ENCODE peak calls at places on chromosomes 13 and 19, in four cellular contexts. J is stimulated activated CD4-positive, alpha-beta T cell treated with anti-CD3 and anti-CD28 coated beads, Interleukin-15, amount 100 ng/mL, for 1 hour; Z is sciatic nerve; D is stimulated activated CD8-positive, alpha-beta memory T cell treated with anti-CD3 and anti-CD28 coated beads, Interleukin-15, amount 100 ng/mL, for 48 hours. B is an unnamed sample.
A peak's percentile ranks its signal among the peaks of the same experiment; 100 is the strongest.

GRCh38 chr19:49339364-49340068 is 4.3 kb downstream of the CD37 start:
- DNase-seq in J (no peak), Z (peak; percentile 87), D (no peak), B (peak; percentile 83)

GRCh38 chr19:15249912-15250634 is 17.8 kb upstream of the EPHX3 start:
- DNase-seq in J (no peak), D (no peak), Z (peak; percentile 86), B (no peak)

GRCh38 chr13:108609353-108609752 is 20.1 kb upstream of the MYO16 start:
- DNase-seq in Z (no peak), J (no peak), D (no peak), B (no peak)

GRCh38 chr13:41520016-41520698 is 62.8 kb downstream of the RGCC start:
- DNase-seq in Z (no peak), J (no peak), D (no peak), B (no peak)

GRCh38 chr13:19596960-19597361 is 35.6 kb upstream of the TPTE2 start:
- DNase-seq in J (no peak), D (no peak), Z (no peak), B (no peak)

GRCh38 chr13:46642254-46642653 is 89.3 kb downstream of the LRCH1 start:
- DNase-seq in D (no peak), Z (no peak), J (no peak), B (no peak)

GRCh38 chr13:72437458-72437857 is 290.0 kb downstream of the MZT1 start:
- DNase-seq in Z (no peak), J (no peak), D (no peak), B (peak; percentile 56)

GRCh38 chr19:3135961-3136683 is at the start of gene GNA15:
- DNase-seq in J (no peak), D (peak; percentile 34), Z (no peak), B (no peak)

GRCh38 chr13:99993660-99994455 is 12.3 kb downstream of the ZIC2 start:
- DNase-seq in J (no peak), D (no peak), Z (no peak), B (no peak)

GRCh38 chr13:50200988-50201387 is 185.7 kb downstream of the KCNRG start:
- DNase-seq in J (no peak), Z (no peak), D (no peak), B (no peak)

GRCh38 chr13:72050251-72050650 is 183.2 kb upstream of the DACH1 start:
- DNase-seq in D (no peak), J (no peak), Z (no peak), B (no peak)

GRCh38 chr13:81116461-81117282 is 775.7 kb upstream of the SPRY2 start:
- DNase-seq in Z (no peak), J (no peak), D (no peak), B (no peak)

GRCh38 chr19:7516281-7516862 is 469 bp downstream of the ZNF358 start:
- DNase-seq in J (no peak), Z (no peak), D (no peak), B (no peak)

GRCh38 chr13:112892759-112893569 is 76.0 kb upstream of the MCF2L start:
- DNase-seq in J (no peak), Z (no peak), D (no peak), B (no peak)

GRCh38 chr13:84607614-84608013 is 725.3 kb upstream of the SLITRK1 start:
- DNase-seq in J (no peak), Z (no peak), D (no peak), B (peak; percentile 20)

GRCh38 chr13:48749144-48749543 is 95.4 kb downstream of the CYSLTR2 start:
- DNase-seq in J (no peak), Z (no peak), D (no peak), B (no peak)

GRCh38 chr13:26605845-26606244 is 48.4 kb downstream of the WASF3 start:
- DNase-seq in J (no peak), Z (no peak), D (no peak), B (no peak)

GRCh38 chr19:42124386-42124901 is 7.8 kb downstream of the POU2F2 start:
- DNase-seq in Z (no peak), D (no peak), J (no peak), B (no peak)

GRCh38 chr13:33761744-33762143 is 56.2 kb upstream of the RFC3 start:
- DNase-seq in D (no peak), Z (no peak), J (no peak), B (no peak)

GRCh38 chr19:47157455-47158321 is 27.1 kb downstream of the SAE1 start:
- DNase-seq in D (no peak), Z (no peak), J (no peak), B (no peak)

GRCh38 chr13:114154476-114154875 is 22.1 kb upstream of the RASA3 start:
- DNase-seq in Z (no peak), D (no peak), J (no peak), B (no peak)

GRCh38 chr19:1283207-1283916 is 2.3 kb upstream of the EFNA2 start:
- DNase-seq in D (no peak), J (no peak), Z (no peak), B (no peak)

GRCh38 chr19:5823579-5824281 is 15.8 kb downstream of the FUT6 start:
- DNase-seq in J (no peak), D (no peak), Z (no peak), B (no peak)

GRCh38 chr13:94268661-94269060 is 210.8 kb downstream of the DCT start:
- DNase-seq in Z (no peak), J (no peak), D (no peak), B (no peak)

GRCh38 chr13:102654786-102655185 is 40.1 kb downstream of the METTL21C start:
- DNase-seq in Z (no peak), J (no peak), D (no peak), B (no peak)

GRCh38 chr13:73464758-73465628 is 406.2 kb downstream of the KLF5 start:
- DNase-seq in D (no peak), Z (no peak), J (no peak), B (no peak)

GRCh38 chr13:76820759-76821158 is 65.4 kb downstream of the KCTD12 start:
- DNase-seq in D (no peak), J (no peak), Z (peak; percentile 84), B (no peak)

GRCh38 chr13:43030548-43030947 is 7.2 kb downstream of the DNAJC15 start:
- DNase-seq in Z (no peak), J (no peak), D (no peak), B (no peak)

GRCh38 chr19:41413947-41414346 is 13.2 kb downstream of the B3GNT8 start:
- DNase-seq in J (no peak), Z (no peak), D (no peak), B (no peak)

GRCh38 chr19:8334458-8335342 is 8.4 kb downstream of the KANK3 start:
- DNase-seq in J (no peak), Z (no peak), D (peak; percentile 45), B (no peak)

GRCh38 chr19:36258028-36258875 is 43.3 kb downstream of the ZNF146 start:
- DNase-seq in Z (no peak), J (no peak), D (no peak), B (no peak)

GRCh38 chr19:14505488-14506239 is 9.7 kb upstream of the GIPC1 start:
- DNase-seq in D (peak; percentile 59), J (no peak), Z (no peak), B (peak; percentile 98)

GRCh38 chr13:38045278-38046048 is 175.9 kb upstream of the TRPC4 start:
- DNase-seq in Z (no peak), J (no peak), D (no peak), B (peak; percentile 11)

GRCh38 chr19:2732157-2732725 is 7.6 kb downstream of the SLC39A3 start:
- DNase-seq in Z (no peak), D (no peak), J (no peak), B (no peak)

GRCh38 chr19:44869728-44870470 is 21.2 kb upstream of the TOMM40 start:
- DNase-seq in J (no peak), Z (peak; percentile 84), D (no peak), B (no peak)

GRCh38 chr19:7725791-7726190 is 6.1 kb downstream of the CLEC4G start:
- DNase-seq in Z (no peak), D (no peak), J (no peak), B (no peak)

GRCh38 chr19:49472936-49473335 is 1.1 kb upstream of the FLT3LG start:
- DNase-seq in Z (no peak), D (no peak), J (no peak), B (no peak)

GRCh38 chr13:42553098-42554046 is 20.6 kb upstream of the TNFSF11 start:
- DNase-seq in J (no peak), D (no peak), Z (no peak), B (no peak)

GRCh38 chr13:31982124-31982523 is 49.5 kb upstream of the FRY start:
- DNase-seq in D (no peak), Z (no peak), J (no peak), B (no peak)

B was measured in HS-5.